ENCODE peak calls at places on chromosomes 16 and 17, in five cellular contexts. One of them, this sample, is unnamed.
A peak's percentile ranks its signal among the peaks of the same experiment; 100 is the strongest.

GRCh38 chr16:62035115-62036092 is 834 bp downstream of the CDH8 start:
- DNase-seq in IMR-90: no peak
- DNase-seq in amniotic stem cell: no peak
- DNase-seq in naive thymus-derived CD8-positive, alpha-beta T cell: no peak
- DNase-seq in activated CD4-positive, alpha-beta T cell treated with anti-CD3 and anti-CD28 coated beads, Interleukin-2, amount 50 U/mL, for 1 hour: no peak
- DNase-seq in this sample: no peak

GRCh38 chr17:81476097-81476496 is 36.5 kb downstream of the ACTG1 start:
- DNase-seq in IMR-90: no peak
- DNase-seq in amniotic stem cell: no peak
- DNase-seq in naive thymus-derived CD8-positive, alpha-beta T cell: no peak
- DNase-seq in activated CD4-positive, alpha-beta T cell treated with anti-CD3 and anti-CD28 coated beads, Interleukin-2, amount 50 U/mL, for 1 hour: no peak
- DNase-seq in this sample: no peak

GRCh38 chr17:33560165-33560564 is 267.1 kb upstream of the ASIC2 start:
- DNase-seq in IMR-90: peak; percentile 24
- DNase-seq in amniotic stem cell: no peak
- DNase-seq in naive thymus-derived CD8-positive, alpha-beta T cell: no peak
- DNase-seq in activated CD4-positive, alpha-beta T cell treated with anti-CD3 and anti-CD28 coated beads, Interleukin-2, amount 50 U/mL, for 1 hour: no peak
- DNase-seq in this sample: no peak

GRCh38 chr16:89602952-89603590 is 10.4 kb upstream of the DPEP1 start:
- DNase-seq in IMR-90: no peak
- DNase-seq in amniotic stem cell: no peak
- DNase-seq in naive thymus-derived CD8-positive, alpha-beta T cell: no peak
- DNase-seq in activated CD4-positive, alpha-beta T cell treated with anti-CD3 and anti-CD28 coated beads, Interleukin-2, amount 50 U/mL, for 1 hour: no peak
- DNase-seq in this sample: no peak

GRCh38 chr17:39094607-39095308 is 56.7 kb downstream of the PLXDC1 start:
- DNase-seq in IMR-90: no peak
- DNase-seq in amniotic stem cell: no peak
- DNase-seq in naive thymus-derived CD8-positive, alpha-beta T cell: peak; percentile 59
- DNase-seq in activated CD4-positive, alpha-beta T cell treated with anti-CD3 and anti-CD28 coated beads, Interleukin-2, amount 50 U/mL, for 1 hour: peak; percentile 22
- DNase-seq in this sample: peak; percentile 22

GRCh38 chr17:7114241-7114874 is at the start of gene ASGR2:
- DNase-seq in IMR-90: no peak
- DNase-seq in amniotic stem cell: no peak
- DNase-seq in naive thymus-derived CD8-positive, alpha-beta T cell: no peak
- DNase-seq in activated CD4-positive, alpha-beta T cell treated with anti-CD3 and anti-CD28 coated beads, Interleukin-2, amount 50 U/mL, for 1 hour: no peak
- DNase-seq in this sample: no peak

GRCh38 chr17:33328129-33328528 is 35.0 kb upstream of the ASIC2 start:
- DNase-seq in IMR-90: peak; percentile 4
- DNase-seq in amniotic stem cell: no peak
- DNase-seq in naive thymus-derived CD8-positive, alpha-beta T cell: no peak
- DNase-seq in activated CD4-positive, alpha-beta T cell treated with anti-CD3 and anti-CD28 coated beads, Interleukin-2, amount 50 U/mL, for 1 hour: no peak
- DNase-seq in this sample: no peak

GRCh38 chr17:6574689-6575595 is 18.6 kb upstream of the PITPNM3 start:
- DNase-seq in IMR-90: peak; percentile 73
- DNase-seq in amniotic stem cell: no peak
- DNase-seq in naive thymus-derived CD8-positive, alpha-beta T cell: peak; percentile 17
- DNase-seq in activated CD4-positive, alpha-beta T cell treated with anti-CD3 and anti-CD28 coated beads, Interleukin-2, amount 50 U/mL, for 1 hour: no peak
- DNase-seq in this sample: peak; percentile 34

GRCh38 chr16:3007059-3007956 is 5.4 kb upstream of the CLDN9 start:
- DNase-seq in IMR-90: no peak
- DNase-seq in amniotic stem cell: no peak
- DNase-seq in naive thymus-derived CD8-positive, alpha-beta T cell: no peak
- DNase-seq in activated CD4-positive, alpha-beta T cell treated with anti-CD3 and anti-CD28 coated beads, Interleukin-2, amount 50 U/mL, for 1 hour: no peak
- DNase-seq in this sample: peak; percentile 79

GRCh38 chr17:82959990-82960418 is 119.4 kb upstream of the METRNL start:
- DNase-seq in IMR-90: no peak
- DNase-seq in amniotic stem cell: no peak
- DNase-seq in naive thymus-derived CD8-positive, alpha-beta T cell: no peak
- DNase-seq in activated CD4-positive, alpha-beta T cell treated with anti-CD3 and anti-CD28 coated beads, Interleukin-2, amount 50 U/mL, for 1 hour: no peak
- DNase-seq in this sample: no peak

GRCh38 chr17:27564463-27564862 is 66.5 kb upstream of the LGALS9 start:
- DNase-seq in IMR-90: no peak
- DNase-seq in amniotic stem cell: no peak
- DNase-seq in naive thymus-derived CD8-positive, alpha-beta T cell: no peak
- DNase-seq in activated CD4-positive, alpha-beta T cell treated with anti-CD3 and anti-CD28 coated beads, Interleukin-2, amount 50 U/mL, for 1 hour: no peak
- DNase-seq in this sample: no peak

GRCh38 chr17:10082795-10083194 is 115.6 kb downstream of the GAS7 start:
- DNase-seq in IMR-90: no peak
- DNase-seq in amniotic stem cell: no peak
- DNase-seq in naive thymus-derived CD8-positive, alpha-beta T cell: no peak
- DNase-seq in activated CD4-positive, alpha-beta T cell treated with anti-CD3 and anti-CD28 coated beads, Interleukin-2, amount 50 U/mL, for 1 hour: no peak
- DNase-seq in this sample: no peak

GRCh38 chr17:59001158-59001814 is 105.4 kb downstream of the TRIM37 start:
- DNase-seq in IMR-90: peak; percentile 67
- DNase-seq in amniotic stem cell: peak; percentile 31
- DNase-seq in naive thymus-derived CD8-positive, alpha-beta T cell: peak; percentile 75
- DNase-seq in activated CD4-positive, alpha-beta T cell treated with anti-CD3 and anti-CD28 coated beads, Interleukin-2, amount 50 U/mL, for 1 hour: peak; percentile 59
- DNase-seq in this sample: peak; percentile 31

GRCh38 chr16:528111-529011 is 849 bp downstream of the CAPN15 start:
- DNase-seq in IMR-90: peak; percentile 61
- DNase-seq in amniotic stem cell: peak; percentile 31
- DNase-seq in naive thymus-derived CD8-positive, alpha-beta T cell: no peak
- DNase-seq in activated CD4-positive, alpha-beta T cell treated with anti-CD3 and anti-CD28 coated beads, Interleukin-2, amount 50 U/mL, for 1 hour: no peak
- DNase-seq in this sample: peak; percentile 87

GRCh38 chr16:21950782-21951521 is 2.2 kb upstream of the UQCRC2 start:
- DNase-seq in IMR-90: peak; percentile 37
- DNase-seq in amniotic stem cell: no peak
- DNase-seq in naive thymus-derived CD8-positive, alpha-beta T cell: no peak
- DNase-seq in activated CD4-positive, alpha-beta T cell treated with anti-CD3 and anti-CD28 coated beads, Interleukin-2, amount 50 U/mL, for 1 hour: peak; percentile 13
- DNase-seq in this sample: no peak

GRCh38 chr16:22355487-22355908 is 18.9 kb downstream of the CDR2 start:
- DNase-seq in IMR-90: no peak
- DNase-seq in amniotic stem cell: no peak
- DNase-seq in naive thymus-derived CD8-positive, alpha-beta T cell: no peak
- DNase-seq in activated CD4-positive, alpha-beta T cell treated with anti-CD3 and anti-CD28 coated beads, Interleukin-2, amount 50 U/mL, for 1 hour: no peak
- DNase-seq in this sample: no peak

GRCh38 chr16:3716831-3717234 is 491 bp downstream of the TRAP1 start:
- DNase-seq in IMR-90: no peak
- DNase-seq in amniotic stem cell: no peak
- DNase-seq in naive thymus-derived CD8-positive, alpha-beta T cell: no peak
- DNase-seq in activated CD4-positive, alpha-beta T cell treated with anti-CD3 and anti-CD28 coated beads, Interleukin-2, amount 50 U/mL, for 1 hour: peak; percentile 8
- DNase-seq in this sample: peak; percentile 44